ENCODE peak calls at places on chromosome 10, in nine cellular contexts. N is right atrium auricular region, O is ascending aorta, Y is tibial nerve, J is fibroblast of lung, I is heart left ventricle, V is dorsolateral prefrontal cortex, L is left ventricle myocardium inferior, F is IMR-90. M is an unnamed sample. For H3K27me3, the result is how much of the 10 kb centered on the place peaks cover.

GRCh38 chr10:114266521-114266920 is 27.5 kb downstream of the VWA2 start:
- DNase-seq in N (no peak), O (no peak), Y (no peak), J (peak), I (peak), V (no peak), L (no peak), F (peak), M (no peak)

GRCh38 chr10:18516851-18517250 is 134.5 kb downstream of the NSUN6 start:
- DNase-seq in N (no peak), O (no peak), Y (no peak), J (no peak), I (no peak), V (no peak), L (no peak), F (no peak), M (no peak)

GRCh38 chr10:112957589-112958202 is 7.6 kb downstream of the TCF7L2 start:
- DNase-seq in N (no peak), O (no peak), Y (no peak), J (no peak), I (no peak), V (no peak), L (no peak), F (no peak), M (no peak)

GRCh38 chr10:88271736-88272135 is 311.4 kb downstream of the RNLS start:
- DNase-seq in N (no peak), O (no peak), Y (no peak), J (peak), I (no peak), V (no peak), L (no peak), F (peak), M (no peak)

GRCh38 chr10:90872648-90873020 is 860 bp downstream of the RPP30 start:
- DNase-seq in N (no peak), O (no peak), Y (no peak), J (no peak), I (no peak), V (no peak), L (no peak), F (no peak), M (no peak)

GRCh38 chr10:14389981-14390590 is 59.4 kb upstream of the FRMD4A start:
- DNase-seq in N (no peak), O (no peak), Y (no peak), J (no peak), I (no peak), V (no peak), L (no peak), F (no peak), M (no peak)

GRCh38 chr10:131261890-131262289 is 49.6 kb downstream of the TCERG1L start:
- DNase-seq in N (no peak), O (no peak), Y (no peak), J (no peak), I (no peak), V (no peak), L (no peak), F (no peak), M (no peak)

GRCh38 chr10:45000764-45001381 is at the start of gene ZNF22:
- DNase-seq in N (no peak), O (no peak), Y (peak), J (peak), I (peak), V (no peak), L (peak), F (peak), M (peak)

GRCh38 chr10:103278862-103279298 is 1.9 kb downstream of the INA start:
- DNase-seq in N (no peak), O (no peak), Y (no peak), J (peak), I (no peak), V (no peak), L (peak), F (peak), M (peak)

GRCh38 chr10:108970016-108970415 is 953.3 kb downstream of the XPNPEP1 start:
- DNase-seq in N (no peak), O (no peak), Y (no peak), J (peak), I (no peak), V (no peak), L (no peak), F (peak), M (no peak)

GRCh38 chr10:24642921-24643678 is 80.6 kb downstream of the ARHGAP21 start:
- DNase-seq in N (no peak), O (no peak), Y (no peak), J (peak), I (no peak), V (no peak), L (no peak), F (peak), M (no peak)

GRCh38 chr10:128322106-128322505 is 195.9 kb upstream of the MKI67 start:
- DNase-seq in N (no peak), O (no peak), Y (no peak), J (no peak), I (no peak), V (no peak), L (no peak), F (no peak), M (no peak)

GRCh38 chr10:128322950-128323349 is 196.7 kb upstream of the MKI67 start:
- DNase-seq in N (no peak), O (no peak), Y (no peak), J (no peak), I (no peak), V (no peak), L (no peak), F (no peak), M (no peak)

GRCh38 chr10:128324468-128324867 is 198.2 kb upstream of the MKI67 start:
- DNase-seq in N (no peak), O (no peak), Y (no peak), J (no peak), I (no peak), V (no peak), L (no peak), F (no peak), M (no peak)

GRCh38 chr10:128325788-128326187 is 199.6 kb upstream of the MKI67 start:
- DNase-seq in N (no peak), O (no peak), Y (no peak), J (no peak), I (no peak), V (no peak), L (no peak), F (no peak), M (no peak)

DNA sequence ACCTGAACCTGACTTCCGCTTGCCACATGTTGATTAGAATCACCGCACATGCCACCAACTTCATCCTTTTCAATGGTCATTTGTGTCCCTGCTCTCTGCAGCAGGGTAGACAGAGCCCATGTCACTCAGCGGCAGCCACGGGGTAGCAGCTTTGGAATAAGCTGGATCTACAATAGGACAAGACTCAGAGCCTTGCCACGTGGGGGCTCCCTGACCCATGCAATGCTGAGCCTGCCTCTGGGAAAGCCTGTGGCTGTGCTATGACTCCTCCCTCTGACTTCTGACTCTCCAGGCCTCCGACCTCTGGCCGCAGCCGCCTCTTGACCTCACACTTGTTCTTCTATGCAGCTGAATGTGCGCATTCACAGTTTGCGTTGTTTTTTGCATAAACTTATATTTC is 197.8 kb upstream of the MKI67 start:
- DNase-seq in N (no peak), O (no peak), Y (peak), J (no peak), I (no peak), V (no peak), L (peak), F (no peak), M (peak)
- TF ChIP-seq CTCF in N (no peak), O (no peak), Y (no peak), J (no peak), I (peak), V (no peak), L (peak), F (no peak), M (peak)

GRCh38 chr10:11012880-11013279 is 4.8 kb upstream of the CELF2 start:
- DNase-seq in N (no peak), O (no peak), Y (no peak), J (no peak), I (no peak), V (no peak), L (no peak), F (no peak), M (no peak)

GRCh38 chr10:11015371-11015934 is 2.2 kb upstream of the CELF2 start:
- DNase-seq in N (no peak), O (no peak), Y (no peak), J (no peak), I (no peak), V (no peak), L (no peak), F (no peak), M (no peak)

GRCh38 chr10:11016959-11017574 is 605 bp upstream of the CELF2 start:
- DNase-seq in N (no peak), O (no peak), Y (no peak), J (peak), I (no peak), V (no peak), L (no peak), F (no peak), M (no peak)

GRCh38 chr10:11012476-11012875 is 5.2 kb upstream of the CELF2 start:
- DNase-seq in N (no peak), O (no peak), Y (no peak), J (no peak), I (no peak), V (no peak), L (no peak), F (no peak), M (no peak)

GRCh38 chr10:11014671-11015141 is 3.0 kb upstream of the CELF2 start:
- DNase-seq in N (no peak), O (no peak), Y (no peak), J (no peak), I (no peak), V (no peak), L (peak), F (no peak), M (no peak)
- H3K27me3 ChIP-seq in N (under half), O (under half), Y (under half), J (under half), I (under half), V (under half), L (under half), F (under half), M (under half)

GRCh38 chr10:58896229-58896628 is 280.2 kb upstream of the PHYHIPL start:
- DNase-seq in N (no peak), O (no peak), Y (no peak), J (no peak), I (no peak), V (no peak), L (no peak), F (no peak), M (no peak)

GRCh38 chr10:58898854-58899573 is 277.4 kb upstream of the PHYHIPL start:
- DNase-seq in N (no peak), O (no peak), Y (no peak), J (no peak), I (no peak), V (no peak), L (no peak), F (no peak), M (no peak)

GRCh38 chr10:58892039-58892665 is 284.3 kb upstream of the PHYHIPL start:
- DNase-seq in N (no peak), O (no peak), Y (no peak), J (peak), I (no peak), V (no peak), L (peak), F (no peak), M (no peak)

GRCh38 chr10:58897708-58898107 is 278.7 kb upstream of the PHYHIPL start:
- DNase-seq in N (no peak), O (no peak), Y (no peak), J (peak), I (no peak), V (no peak), L (no peak), F (no peak), M (no peak)

DNA sequence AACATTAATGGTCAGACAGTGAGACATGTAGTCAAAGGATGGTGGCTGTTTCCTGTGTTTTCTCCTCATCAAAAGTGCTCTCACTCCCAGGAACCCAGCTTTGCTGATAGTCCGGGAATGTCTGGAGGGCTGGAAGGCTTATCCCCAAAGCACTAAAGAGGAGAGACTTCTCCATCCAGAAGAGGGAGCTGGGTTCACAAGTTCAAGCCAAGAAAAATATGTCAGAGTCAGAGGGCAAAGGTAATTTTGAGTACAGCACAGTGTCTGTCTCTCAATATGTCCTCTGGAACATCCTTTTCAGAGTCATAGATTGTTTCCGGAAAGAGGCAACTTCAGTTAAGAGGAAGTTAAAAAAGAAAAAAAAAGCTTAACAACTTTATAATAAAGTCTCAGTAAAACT is 281.5 kb upstream of the PHYHIPL start:
- DNase-seq in N (no peak), O (no peak), Y (no peak), J (no peak), I (no peak), V (no peak), L (no peak), F (no peak), M (no peak)
- TF ChIP-seq CTCF in N (no peak), O (no peak), Y (no peak), J (no peak), I (peak), V (no peak), L (no peak), F (no peak), M (no peak)

GRCh38 chr10:100867564-100867963 is 45.2 kb upstream of the SLF2 start:
- DNase-seq in N (no peak), O (no peak), Y (no peak), J (no peak), I (no peak), V (no peak), L (no peak), F (no peak), M (no peak)

GRCh38 chr10:100863433-100863832 is 49.3 kb upstream of the SLF2 start:
- DNase-seq in N (no peak), O (no peak), Y (no peak), J (no peak), I (no peak), V (no peak), L (no peak), F (no peak), M (no peak)

GRCh38 chr10:100866575-100867098 is 46.1 kb upstream of the SLF2 start:
- DNase-seq in N (no peak), O (no peak), Y (no peak), J (no peak), I (no peak), V (no peak), L (no peak), F (no peak), M (no peak)

GRCh38 chr10:100866010-100866409 is 46.8 kb upstream of the SLF2 start:
- DNase-seq in N (no peak), O (no peak), Y (no peak), J (no peak), I (no peak), V (no peak), L (no peak), F (no peak), M (no peak)

GRCh38 chr10:100864981-100865380 is 47.8 kb upstream of the SLF2 start:
- DNase-seq in N (no peak), O (no peak), Y (no peak), J (no peak), I (no peak), V (no peak), L (no peak), F (no peak), M (no peak)
- H3K27me3 ChIP-seq in N (under half), O (under half), Y (under half), J (under half), I (half or more), V (under half), L (half or more), F (half or more), M (under half)

GRCh38 chr10:398954-399353 is 263.7 kb downstream of the ZMYND11 start:
- DNase-seq in N (peak), O (no peak), Y (no peak), J (no peak), I (no peak), V (no peak), L (no peak), F (no peak), M (no peak)
- TF ChIP-seq CTCF in N (no peak), O (no peak), Y (no peak), J (no peak), I (no peak), V (no peak), L (no peak), F (no peak), M (no peak)

M was measured in tibial artery.